ENCODE peak calls at places on chromosomes 6 and 20, in eight cellular contexts. L, J, V, N, C, W, F and R are unnamed samples.

GRCh38 chr6:33960345-33961313 is 156.8 kb upstream of the MLN start:
- DNase-seq in L (peak), J (no peak), V (no peak), N (no peak), C (no peak), W (no peak), F (no peak), R (no peak)

GRCh38 chr6:16168858-16169257 is 40.0 kb downstream of the MYLIP start:
- DNase-seq in L (no peak), J (no peak), V (peak), N (peak), C (no peak), W (peak), F (no peak), R (peak)

GRCh38 chr6:16493802-16494201 is 255.4 kb downstream of the GMPR start:
- DNase-seq in L (no peak), J (no peak), V (no peak), N (no peak), C (no peak), W (no peak), F (no peak), R (no peak)

GRCh38 chr20:51687071-51687470 is 81.1 kb downstream of the ATP9A start:
- DNase-seq in L (no peak), J (no peak), V (no peak), N (no peak), C (no peak), W (no peak), F (no peak), R (peak)

GRCh38 chr20:53216856-53217576 is 244.9 kb downstream of the TSHZ2 start:
- DNase-seq in L (peak), J (peak), V (peak), N (peak), C (peak), W (peak), F (peak), R (peak)

GRCh38 chr6:144104898-144105487 is 9.6 kb upstream of the SF3B5 start:
- DNase-seq in L (peak), J (no peak), V (peak), N (peak), C (peak), W (peak), F (peak), R (peak)

GRCh38 chr20:34052414-34052813 is 58.7 kb downstream of the RALY start:
- DNase-seq in L (no peak), J (no peak), V (no peak), N (no peak), C (no peak), W (no peak), F (no peak), R (no peak)

GRCh38 chr20:44596876-44597275 is 14.5 kb downstream of the PKIG start:
- DNase-seq in L (no peak), J (no peak), V (no peak), N (no peak), C (no peak), W (no peak), F (no peak), R (no peak)

GRCh38 chr20:57716202-57716601 is 6.4 kb upstream of the PMEPA1 start:
- DNase-seq in L (no peak), J (no peak), V (no peak), N (no peak), C (no peak), W (no peak), F (no peak), R (no peak)

GRCh38 chr20:50399003-50399916 is 110.9 kb upstream of the PTPN1 start:
- DNase-seq in L (no peak), J (peak), V (no peak), N (no peak), C (no peak), W (no peak), F (peak), R (no peak)

GRCh38 chr20:38810926-38811325 is 5.4 kb downstream of the PPP1R16B start:
- DNase-seq in L (no peak), J (no peak), V (no peak), N (no peak), C (no peak), W (no peak), F (no peak), R (no peak)

GRCh38 chr6:129994410-129994809 is 24.0 kb upstream of the L3MBTL3 start:
- DNase-seq in L (no peak), J (no peak), V (no peak), N (no peak), C (no peak), W (no peak), F (no peak), R (no peak)

GRCh38 chr20:16539280-16539679 is 34.0 kb downstream of the KIF16B start:
- DNase-seq in L (no peak), J (no peak), V (no peak), N (no peak), C (no peak), W (no peak), F (no peak), R (peak)

GRCh38 chr6:98579941-98580340 is 254.4 kb upstream of the POU3F2 start:
- DNase-seq in L (no peak), J (no peak), V (no peak), N (no peak), C (no peak), W (no peak), F (no peak), R (no peak)

GRCh38 chr6:160108077-160108476 is 13.5 kb upstream of the SLC22A1 start:
- DNase-seq in L (no peak), J (no peak), V (no peak), N (no peak), C (no peak), W (no peak), F (no peak), R (no peak)

GRCh38 chr6:109241199-109241598 is 141.1 kb downstream of the CD164 start:
- DNase-seq in L (no peak), J (no peak), V (no peak), N (no peak), C (no peak), W (no peak), F (no peak), R (no peak)